ENCODE peak calls at places on chromosomes 11 and 22, in eight cellular contexts. S, V, W, J, Y, Z, M and G are unnamed samples.

GRCh38 chr11:1792461-1792860 is 28.7 kb upstream of the CTSD start:
- DNase-seq in S (no peak), V (no peak), W (peak), J (no peak), Y (no peak), Z (no peak), M (no peak), G (no peak)

GRCh38 chr11:67562951-67563350 is 20.7 kb upstream of the GSTP1 start:
- DNase-seq in S (no peak), V (no peak), W (no peak), J (no peak), Y (no peak), Z (no peak), M (no peak), G (no peak)

GRCh38 chr11:16185042-16185441 is 171.3 kb downstream of the SOX6 start:
- DNase-seq in S (no peak), V (no peak), W (no peak), J (no peak), Y (no peak), Z (no peak), M (no peak), G (no peak)

GRCh38 chr11:2213384-2213842 is 41.8 kb upstream of the TH start:
- DNase-seq in S (peak), V (no peak), W (no peak), J (peak), Y (no peak), Z (no peak), M (peak), G (no peak)

GRCh38 chr22:29039148-29039547 is 22.5 kb downstream of the C22orf31 start:
- DNase-seq in S (no peak), V (no peak), W (no peak), J (no peak), Y (no peak), Z (no peak), M (no peak), G (no peak)

GRCh38 chr11:33334627-33335026 is 77.4 kb downstream of the HIPK3 start:
- DNase-seq in S (no peak), V (no peak), W (no peak), J (no peak), Y (no peak), Z (no peak), M (no peak), G (no peak)

GRCh38 chr11:111922803-111923202 is 4.1 kb downstream of the C11orf52 start:
- DNase-seq in S (no peak), V (peak), W (no peak), J (no peak), Y (no peak), Z (peak), M (no peak), G (peak)

GRCh38 chr11:32932196-32932595 is 39.6 kb downstream of the QSER1 start:
- DNase-seq in S (no peak), V (no peak), W (no peak), J (no peak), Y (no peak), Z (no peak), M (no peak), G (no peak)

GRCh38 chr11:75495749-75496641 is 29.7 kb downstream of the GDPD5 start:
- DNase-seq in S (peak), V (no peak), W (no peak), J (no peak), Y (peak), Z (no peak), M (no peak), G (no peak)

GRCh38 chr11:108975641-108976071 is 310.8 kb downstream of the DDX10 start:
- DNase-seq in S (no peak), V (no peak), W (no peak), J (no peak), Y (peak), Z (no peak), M (no peak), G (no peak)

GRCh38 chr22:23481369-23481768 is 98.7 kb downstream of the IGLL1 start:
- DNase-seq in S (no peak), V (no peak), W (no peak), J (no peak), Y (no peak), Z (no peak), M (no peak), G (no peak)

GRCh38 chr22:37253164-37253660 is 9.1 kb upstream of the RAC2 start:
- DNase-seq in S (no peak), V (no peak), W (no peak), J (no peak), Y (no peak), Z (no peak), M (no peak), G (no peak)

GRCh38 chr11:75040167-75040770 is 51.5 kb downstream of the NEU3 start:
- DNase-seq in S (no peak), V (no peak), W (peak), J (no peak), Y (no peak), Z (no peak), M (no peak), G (no peak)

GRCh38 chr11:37449146-37449545 is 851.1 kb upstream of the RAG2 start:
- DNase-seq in S (peak), V (peak), W (no peak), J (no peak), Y (peak), Z (peak), M (no peak), G (peak)

GRCh38 chr11:27528711-27529110 is 22.1 kb upstream of the LIN7C start:
- DNase-seq in S (no peak), V (no peak), W (no peak), J (no peak), Y (no peak), Z (no peak), M (no peak), G (no peak)
- TF ChIP-seq CTCF in S (peak), V (no peak), W (no peak), J (no peak), Y (peak), Z (peak), M (no peak), G (no peak)

DNA sequence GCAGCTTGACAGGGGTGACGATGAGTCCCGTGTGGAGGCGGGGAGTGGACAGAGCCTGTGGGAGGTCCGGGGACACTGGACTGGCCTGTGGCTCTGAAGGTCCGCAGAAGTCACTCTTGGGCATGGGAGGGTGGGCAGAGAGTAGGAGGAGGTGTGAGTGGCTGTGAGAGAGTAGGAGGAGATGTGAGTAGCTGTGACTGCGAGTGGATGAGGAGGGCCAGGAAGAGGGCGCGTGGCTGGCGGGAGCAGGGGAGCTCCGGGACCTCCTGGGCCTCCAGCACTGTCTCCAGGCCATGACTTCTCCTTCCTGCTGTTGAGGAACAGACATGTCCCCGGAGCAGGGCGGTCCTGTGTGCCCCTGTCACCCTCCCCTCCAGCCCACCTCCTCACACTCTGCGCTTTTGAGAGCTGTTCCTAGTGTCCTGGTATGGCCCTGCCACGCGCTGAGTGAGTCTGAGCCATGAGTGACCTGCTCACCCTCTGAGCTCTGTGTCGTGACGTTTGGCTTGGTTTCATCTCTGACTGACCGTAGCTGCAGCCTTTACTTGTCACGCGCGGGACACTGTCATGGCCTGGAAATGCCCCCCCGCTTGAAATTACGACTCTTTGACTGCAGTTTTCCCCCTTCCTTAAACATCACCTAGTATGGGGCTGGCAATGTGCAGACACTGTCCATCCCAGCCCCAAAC is 391.5 kb downstream of the TBC1D22A start:
- DNase-seq in S (peak), V (no peak), W (no peak), J (no peak), Y (no peak), Z (no peak), M (no peak), G (no peak)
- H3K4me3 ChIP-seq in S (peak), V (peak), W (no peak), J (peak), Y (no peak), Z (no peak), M (no peak), G (no peak)

GRCh38 chr11:63277345-63277943 is 34.0 kb upstream of the SLC22A25 start:
- DNase-seq in S (no peak), V (no peak), W (no peak), J (no peak), Y (peak), Z (no peak), M (no peak), G (no peak)
- TF ChIP-seq CTCF in S (no peak), V (no peak), W (no peak), J (no peak), Y (no peak), Z (peak), M (peak), G (no peak)

DNA sequence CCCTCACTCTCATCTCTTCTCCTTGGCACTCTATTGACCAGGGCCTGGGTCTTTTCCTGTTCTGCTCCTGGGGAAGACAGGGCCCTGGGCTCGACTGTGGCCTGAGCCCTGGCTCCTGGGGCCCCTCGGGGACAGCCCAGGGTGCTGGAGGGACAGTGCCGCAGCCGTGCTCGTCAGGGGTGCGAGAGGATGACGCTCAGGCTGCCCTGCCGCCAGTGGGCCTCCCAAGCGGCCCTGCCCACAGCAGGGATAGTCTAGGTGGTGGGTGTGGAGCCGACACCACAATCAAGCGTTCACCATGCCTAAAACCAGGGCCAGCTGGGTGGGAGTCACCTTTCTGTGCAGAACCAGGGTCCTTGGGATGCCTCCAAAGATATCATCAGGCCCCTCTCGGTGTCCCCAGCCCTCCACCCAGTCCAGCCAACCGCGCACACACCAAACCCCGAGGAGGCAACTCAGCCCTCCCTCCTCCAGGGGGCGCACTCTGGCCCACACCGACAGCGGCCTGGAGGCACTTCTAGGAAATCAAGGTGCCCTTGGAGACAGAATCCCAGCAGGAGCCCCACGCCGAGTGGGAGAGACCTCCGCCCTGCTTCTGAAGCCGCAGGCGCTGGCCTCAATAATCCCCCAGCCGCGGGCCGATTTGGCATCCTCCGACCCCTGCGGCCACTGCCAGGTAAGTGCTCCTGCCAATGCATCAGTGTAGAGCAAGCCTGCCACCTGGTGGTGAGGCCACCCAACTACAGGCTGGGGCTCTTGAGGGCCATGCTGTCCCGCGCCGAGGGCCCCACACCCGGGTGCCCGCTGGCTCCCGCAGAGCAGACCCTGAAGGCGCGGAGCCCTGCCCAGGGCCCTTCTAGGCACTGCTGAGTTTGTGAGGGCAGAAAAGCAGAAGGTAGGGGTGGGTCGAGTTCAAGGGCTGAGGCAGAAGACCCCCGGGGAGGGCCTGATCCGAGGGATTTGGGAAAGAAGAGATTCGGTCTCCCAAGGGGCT is 496.4 kb downstream of the BUD13 start:
- DNase-seq in S (peak), V (peak), W (peak), J (peak), Y (peak), Z (peak), M (peak), G (peak)
- H3K4me3 ChIP-seq in S (no peak), V (no peak), W (no peak), J (peak), Y (peak), Z (no peak), M (peak), G (no peak)